ENCODE peak calls at places on chromosomes 13 and 19, in ten cellular contexts. T is spleen, I is WTC11, G is fibroblast of the aortic adventitia, V is neural progenitor cell, C is Panc1, M is testis, W is ascending aorta, P is cardiac muscle cell, O is upper lobe of right lung. A is an unnamed sample.

GRCh38 chr19:41741244-41741554 is 14.1 kb upstream of the CEACAM6 start:
- DNase-seq in T (no peak), I (no peak), G (no peak), V (no peak), C (no peak), M (no peak), W (no peak), P (no peak), O (no peak), A (no peak)

GRCh38 chr13:39616087-39616694 is 13.2 kb upstream of the LHFPL6 start:
- DNase-seq in T (no peak), I (peak; percentile 54), G (peak; percentile 82), V (peak; percentile 84), C (no peak), M (peak; percentile 64), W (no peak), P (peak; percentile 87), O (no peak), A (no peak)

GRCh38 chr13:40433577-40433976 is 232.9 kb downstream of the FOXO1 start:
- DNase-seq in T (peak; percentile 90), I (no peak), G (no peak), V (no peak), C (no peak), M (no peak), W (no peak), P (no peak), O (no peak), A (no peak)

GRCh38 chr19:48123907-48124675 is 13.5 kb upstream of the PLA2G4C start:
- DNase-seq in T (no peak), I (no peak), G (peak; percentile 90), V (peak; percentile 78), C (no peak), M (peak; percentile 91), W (no peak), P (no peak), O (no peak), A (no peak)

GRCh38 chr19:43545981-43546380 is 13.0 kb downstream of the ZNF575 start:
- DNase-seq in T (peak; percentile 44), I (no peak), G (no peak), V (no peak), C (no peak), M (no peak), W (no peak), P (no peak), O (no peak), A (no peak)

GRCh38 chr13:82257790-82258507 is 1624.3 kb downstream of the SLITRK1 start:
- DNase-seq in T (no peak), I (no peak), G (no peak), V (no peak), C (no peak), M (peak; percentile 25), W (no peak), P (no peak), O (no peak), A (no peak)

GRCh38 chr13:99956473-99957349 is 14.9 kb downstream of the ZIC5 start:
- DNase-seq in T (no peak), I (peak; percentile 39), G (no peak), V (peak; percentile 77), C (no peak), M (no peak), W (no peak), P (peak; percentile 24), O (no peak), A (no peak)

GRCh38 chr19:19261350-19262189 is 11.5 kb downstream of the TM6SF2 start:
- DNase-seq in T (no peak), I (peak; percentile 79), G (no peak), V (peak; percentile 89), C (no peak), M (no peak), W (no peak), P (peak; percentile 57), O (no peak), A (no peak)

GRCh38 chr19:45340232-45340898 is at the start of gene KLC3:
- DNase-seq in T (peak; percentile 68), I (peak; percentile 66), G (no peak), V (peak; percentile 76), C (no peak), M (peak; percentile 42), W (no peak), P (peak; percentile 68), O (peak; percentile 78), A (no peak)

GRCh38 chr13:27482996-27483395 is 32.6 kb upstream of the MTIF3 start:
- DNase-seq in T (no peak), I (no peak), G (no peak), V (no peak), C (no peak), M (no peak), W (no peak), P (no peak), O (no peak), A (no peak)

GRCh38 chr19:43804443-43804842 is 2.2 kb upstream of the LYPD5 start:
- DNase-seq in T (no peak), I (no peak), G (no peak), V (no peak), C (no peak), M (no peak), W (no peak), P (no peak), O (no peak), A (no peak)

GRCh38 chr13:45749026-45749759 is 47.1 kb downstream of the CBY2 start:
- DNase-seq in T (no peak), I (no peak), G (no peak), V (peak; percentile 34), C (no peak), M (no peak), W (no peak), P (no peak), O (no peak), A (no peak)

GRCh38 chr19:17841810-17842662 is 5.7 kb downstream of the JAK3 start:
- DNase-seq in T (peak; percentile 74), I (peak; percentile 99), G (peak; percentile 78), V (peak; percentile 97), C (peak; percentile 67), M (peak; percentile 94), W (no peak), P (peak; percentile 97), O (peak; percentile 79), A (no peak)

DNA sequence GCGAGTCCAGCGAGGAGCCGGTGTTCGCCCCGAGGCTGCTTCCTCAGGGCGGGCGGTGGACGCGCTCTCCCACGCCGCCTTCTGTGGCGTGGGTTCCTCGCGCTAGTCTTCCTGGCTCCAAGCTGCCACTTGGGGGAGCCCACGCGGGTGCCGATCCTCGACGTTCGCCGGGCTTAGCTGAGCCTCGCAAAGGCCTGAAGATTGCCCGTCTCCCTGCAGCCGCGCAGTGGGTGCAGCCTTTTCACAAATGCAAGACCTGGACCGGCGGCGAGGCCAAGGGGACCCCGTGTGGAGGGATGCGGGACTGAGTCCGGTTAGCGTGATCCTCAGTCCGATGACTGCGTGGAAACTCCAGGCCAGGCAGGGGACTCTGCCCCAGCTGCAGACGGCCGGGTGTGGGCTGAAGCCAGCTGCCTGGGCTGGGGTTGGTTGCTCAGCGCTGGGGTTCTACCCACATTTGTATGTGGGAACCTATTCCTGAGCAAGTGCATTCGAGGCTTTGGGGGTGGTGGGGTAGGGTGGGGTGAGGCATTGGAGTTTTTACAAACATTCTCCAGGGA is 16.6 kb upstream of the LRP3 start:
- DNase-seq in T (no peak), I (peak; percentile 64), G (no peak), V (peak; percentile 79), C (no peak), M (peak; percentile 75), W (peak; percentile 19), P (peak; percentile 79), O (no peak), A (no peak)
- TF ChIP-seq CTCF in T (peak; percentile 50), I (peak; percentile 15), G (peak; percentile 49), V (peak; percentile 39), C (peak; percentile 20), M (peak; percentile 73), W (peak; percentile 56), P (peak; percentile 39), O (peak; percentile 65), A (no peak)

DNA sequence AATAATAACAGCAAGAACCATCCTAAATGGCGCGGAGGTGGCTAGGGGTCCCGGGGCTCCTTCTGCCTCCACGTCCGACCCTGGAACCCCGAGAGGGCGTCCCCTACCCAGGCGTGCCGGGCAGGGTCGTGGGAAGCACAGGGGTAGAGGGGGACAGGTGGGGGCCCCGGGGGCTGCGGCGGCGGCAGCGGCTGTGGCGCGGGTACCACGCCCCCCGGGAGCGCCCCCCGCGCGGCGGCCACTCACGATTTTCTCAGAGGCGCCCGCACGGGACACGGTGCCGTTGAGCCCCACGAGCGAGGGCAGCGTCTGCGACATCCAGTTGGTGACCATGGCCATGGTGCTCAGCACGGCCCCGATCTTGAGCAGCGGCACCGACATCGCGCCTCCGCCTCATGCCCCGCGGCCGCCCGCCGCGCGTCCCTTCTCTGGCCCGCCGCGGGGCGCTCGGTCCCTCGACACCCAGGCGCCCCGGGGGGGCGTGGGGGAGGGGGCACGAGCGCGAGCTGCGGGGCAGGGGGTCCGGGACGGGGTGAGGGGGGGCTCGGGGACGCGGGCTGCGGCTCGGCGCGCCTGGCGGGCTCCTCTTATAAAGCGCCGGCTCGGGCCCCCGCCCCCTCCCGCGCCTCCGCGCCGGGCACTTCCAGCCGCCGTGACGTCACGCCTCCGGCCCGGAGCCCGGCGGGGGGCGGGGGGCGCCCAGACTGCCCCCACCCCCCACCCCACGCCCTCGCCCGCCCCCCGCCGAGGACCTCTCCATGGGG is 22.9 kb downstream of the OLFM2 start:
- DNase-seq in T (peak; percentile 59), I (peak; percentile 41), G (no peak), V (peak; percentile 68), C (no peak), M (peak; percentile 36), W (no peak), P (peak; percentile 71), O (peak; percentile 66), A (no peak)
- TF ChIP-seq CTCF in T (no peak), I (no peak), G (no peak), V (no peak), C (no peak), M (no peak), W (no peak), P (no peak), O (no peak), A (no peak)

GRCh38 chr19:1000095-1000494 is at the start of gene GRIN3B:
- DNase-seq in T (peak; percentile 91), I (peak; percentile 90), G (peak; percentile 38), V (peak; percentile 90), C (no peak), M (peak; percentile 67), W (no peak), P (peak; percentile 85), O (peak; percentile 83), A (no peak)
- TF ChIP-seq CTCF in T (no peak), I (peak; percentile 65), G (peak; percentile 64), V (peak; percentile 78), C (peak; percentile 86), M (no peak), W (peak; percentile 26), P (peak; percentile 36), O (peak; percentile 48), A (no peak)

DNA sequence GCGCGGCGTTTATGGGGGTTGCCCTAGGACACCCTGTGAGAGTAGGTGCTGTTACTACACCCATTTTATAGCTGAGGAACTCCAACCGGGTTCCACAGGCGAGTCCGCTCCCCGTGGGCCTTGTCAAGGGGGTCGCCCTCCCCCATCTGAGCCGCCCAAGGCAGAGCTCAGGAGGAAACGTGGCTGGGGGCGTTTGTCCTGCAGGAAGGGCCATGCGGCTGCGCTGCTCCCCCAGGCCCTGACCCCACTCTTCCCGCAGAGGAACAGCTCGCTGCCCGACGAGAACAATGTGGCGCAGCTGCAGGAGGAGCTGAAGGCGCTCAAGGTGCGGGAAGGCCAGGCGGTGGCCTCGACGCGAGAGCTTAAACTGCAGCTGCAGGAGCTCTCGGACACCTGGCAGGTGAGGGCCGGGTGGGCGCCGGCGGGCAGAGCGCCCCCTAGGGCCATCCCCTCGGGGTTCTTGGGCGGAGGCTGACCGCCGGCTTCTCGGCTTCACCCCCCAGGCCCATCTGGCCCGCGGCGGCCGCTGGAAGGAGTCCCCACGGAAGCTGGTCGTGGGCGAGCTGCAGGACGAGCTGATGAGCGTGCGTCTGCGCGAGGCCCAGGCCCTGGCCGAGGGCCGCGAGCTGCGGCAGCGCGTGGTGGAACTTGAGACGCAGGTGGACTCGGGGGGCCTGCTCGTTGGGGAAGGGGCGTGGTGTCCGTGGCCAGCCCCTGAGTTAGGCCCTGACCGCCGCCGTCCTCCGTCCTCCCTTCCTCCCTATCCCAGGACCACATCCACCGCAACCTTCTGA is 12.4 kb downstream of the PRR36 start:
- DNase-seq in T (no peak), I (peak; percentile 60), G (no peak), V (peak; percentile 64), C (no peak), M (no peak), W (no peak), P (no peak), O (no peak), A (no peak)
- TF ChIP-seq CTCF in T (no peak), I (peak; percentile 22), G (no peak), V (peak; percentile 59), C (peak; percentile 43), M (no peak), W (no peak), P (no peak), O (no peak), A (no peak)

A was measured in omental fat pad.